ENCODE peak calls at places on chromosomes 6 and 20, in ten cellular contexts. Y, U, M, X, A, R, F, D, J and G are unnamed samples.

GRCh38 chr6:50819527-50819905 is 845 bp downstream of the TFAP2B start:
- DNase-seq in J (no peak), D (no peak), M (peak; percentile 3), U (no peak), X (no peak), F (peak; percentile 52), R (no peak), Y (no peak), A (no peak), G (no peak)

GRCh38 chr6:129100164-129100563 is 217.2 kb downstream of the LAMA2 start:
- DNase-seq in Y (no peak), X (no peak), D (no peak), F (no peak), M (no peak), J (no peak), U (no peak), A (no peak), R (no peak), G (no peak)

GRCh38 chr20:13336308-13337089 is 115.4 kb downstream of the ISM1 start:
- DNase-seq in R (no peak), M (no peak), A (no peak), D (no peak), Y (no peak), F (peak; percentile 37), X (no peak), J (no peak), U (no peak), G (no peak)

GRCh38 chr20:25353754-25354705 is 36.6 kb downstream of the ABHD12 start:
- DNase-seq in X (no peak), R (no peak), M (no peak), J (no peak), Y (no peak), A (no peak), D (no peak), F (no peak), U (no peak), G (no peak)

GRCh38 chr6:16438677-16439615 is 200.6 kb downstream of the GMPR start:
- DNase-seq in U (no peak), J (peak; percentile 31), D (no peak), F (peak; percentile 86), X (no peak), Y (no peak), A (no peak), M (peak; percentile 56), R (no peak), G (no peak)

GRCh38 chr6:115370202-115370601 is 690.5 kb downstream of the FRK start:
- DNase-seq in X (no peak), U (no peak), F (no peak), M (no peak), R (no peak), J (no peak), Y (no peak), D (no peak), A (no peak), G (no peak)

GRCh38 chr20:44642203-44643153 is 9.0 kb downstream of the ADA start:
- DNase-seq in F (peak; percentile 91), R (peak; percentile 67), M (peak; percentile 79), D (peak; percentile 44), J (peak; percentile 77), Y (peak; percentile 70), A (peak; percentile 53), U (peak; percentile 79), X (peak; percentile 62), G (no peak)

GRCh38 chr6:170067923-170068360 is 222.9 kb downstream of the DLL1 start:
- DNase-seq in D (no peak), A (no peak), M (no peak), J (no peak), X (no peak), R (no peak), U (peak; percentile 37), F (no peak), Y (no peak), G (no peak)

GRCh38 chr6:134589512-134589911 is 271.6 kb upstream of the SGK1 start:
- DNase-seq in M (peak; percentile 99), Y (no peak), U (no peak), D (no peak), A (no peak), X (no peak), J (peak; percentile 88), R (peak; percentile 39), F (peak; percentile 91), G (no peak)

GRCh38 chr6:42279144-42279781 is 61.6 kb upstream of the MRPS10 start:
- DNase-seq in M (peak; percentile 56), D (no peak), R (no peak), Y (no peak), J (no peak), F (peak; percentile 88), X (peak; percentile 38), U (peak; percentile 80), A (no peak), G (no peak)

GRCh38 chr20:64143018-64143801 is 21.0 kb upstream of the MYT1 start:
- DNase-seq in M (no peak), F (no peak), Y (no peak), A (no peak), U (no peak), J (no peak), D (no peak), R (no peak), X (no peak), G (no peak)

GRCh38 chr6:135182120-135182992 is 1.2 kb downstream of the MYB start:
- DNase-seq in Y (no peak), M (no peak), A (no peak), R (no peak), D (no peak), F (peak; percentile 24), J (no peak), U (peak; percentile 72), X (peak; percentile 18), G (no peak)

GRCh38 chr6:166360243-166361079 is 18.1 kb upstream of the SFT2D1 start:
- DNase-seq in Y (no peak), A (no peak), M (peak; percentile 50), X (no peak), R (no peak), U (no peak), D (no peak), J (no peak), F (no peak), G (peak; percentile 19)

GRCh38 chr6:78947529-78947928 is 80.2 kb downstream of the IRAK1BP1 start:
- DNase-seq in F (no peak), J (no peak), Y (no peak), M (no peak), A (no peak), X (no peak), D (no peak), U (no peak), R (no peak), G (no peak)

GRCh38 chr6:138722425-138723371 is 50.9 kb upstream of the CCDC28A start:
- DNase-seq in D (no peak), R (no peak), J (peak; percentile 3), U (no peak), M (peak; percentile 16), X (no peak), F (peak; percentile 23), Y (no peak), A (no peak), G (no peak)

GRCh38 chr6:159720708-159721107 is 6.6 kb upstream of the WTAP start:
- DNase-seq in R (no peak), D (no peak), M (peak; percentile 12), A (no peak), Y (no peak), F (no peak), U (no peak), J (no peak), X (no peak), G (no peak)

GRCh38 chr6:138856654-138857053 is 60.8 kb downstream of the ECT2L start:
- DNase-seq in D (no peak), X (no peak), J (no peak), R (no peak), Y (no peak), U (no peak), M (no peak), A (no peak), F (no peak), G (no peak)

GRCh38 chr6:37373822-37374514 is 20.2 kb downstream of the RNF8 start:
- DNase-seq in Y (no peak), M (no peak), R (no peak), D (no peak), J (no peak), A (no peak), X (no peak), F (no peak), U (no peak), G (no peak)

GRCh38 chr6:169171951-169172350 is 81.7 kb downstream of the THBS2 start:
- DNase-seq in Y (no peak), U (no peak), M (peak; percentile 94), F (peak; percentile 63), J (peak; percentile 56), R (no peak), D (no peak), X (no peak), A (no peak), G (no peak)

GRCh38 chr6:133099573-133099972 is 141.6 kb upstream of the EYA4 start:
- DNase-seq in J (peak; percentile 90), U (no peak), R (no peak), A (no peak), M (peak; percentile 32), F (no peak), D (no peak), X (no peak), Y (no peak), G (no peak)

GRCh38 chr6:11093065-11093590 is 506 bp upstream of the SMIM13 start:
- DNase-seq in Y (no peak), U (no peak), M (peak; percentile 33), F (no peak), J (no peak), X (no peak), D (no peak), A (peak; percentile 82), R (peak; percentile 67), G (no peak)

GRCh38 chr20:32589256-32589655 is 4.1 kb upstream of the NOL4L start:
- DNase-seq in U (no peak), X (no peak), M (peak; percentile 38), D (no peak), J (no peak), F (peak; percentile 82), Y (no peak), R (no peak), A (no peak), G (no peak)

GRCh38 chr6:170110201-170111140 is 180.4 kb downstream of the DLL1 start:
- DNase-seq in M (no peak), U (no peak), Y (no peak), X (no peak), D (no peak), A (no peak), J (no peak), R (no peak), F (no peak), G (no peak)

GRCh38 chr20:47146703-47147102 is 209.8 kb downstream of the ZMYND8 start:
- DNase-seq in J (peak; percentile 50), U (no peak), X (no peak), R (no peak), F (peak; percentile 71), A (no peak), Y (no peak), M (peak; percentile 81), D (no peak), G (no peak)

GRCh38 chr6:154995241-154996162 is at the start of gene TIAM2:
- DNase-seq in D (no peak), X (peak; percentile 32), U (no peak), M (peak; percentile 20), J (no peak), A (no peak), R (no peak), F (peak; percentile 75), Y (no peak), G (no peak)

GRCh38 chr6:153962548-153962947 is 76.5 kb upstream of the OPRM1 start:
- DNase-seq in Y (no peak), X (no peak), J (no peak), U (no peak), D (no peak), A (no peak), F (no peak), M (no peak), R (no peak), G (no peak)

GRCh38 chr6:36958775-36959554 is 4.4 kb downstream of the PI16 start:
- DNase-seq in R (no peak), M (no peak), X (no peak), A (no peak), F (no peak), Y (no peak), J (no peak), U (no peak), D (no peak), G (no peak)